ENCODE peak calls at places on chromosomes 16 and 17, in six cellular contexts. Z, U, E, O, X and K are unnamed samples.

GRCh38 chr16:53147500-53148065 is 92.8 kb downstream of the CHD9 start:
- DNase-seq in U (no peak), E (no peak), Z (no peak), O (no peak), X (no peak), K (peak; percentile 49)

GRCh38 chr16:12213180-12213579 is 236.6 kb downstream of the SNX29 start:
- DNase-seq in O (no peak), Z (no peak), U (no peak), E (no peak), X (no peak), K (no peak)

GRCh38 chr16:57994361-57994760 is 6.1 kb downstream of the ZNF319 start:
- DNase-seq in Z (no peak), U (no peak), O (no peak), E (no peak), X (no peak), K (no peak)

GRCh38 chr17:72479113-72479512 is 358.3 kb downstream of the SOX9 start:
- DNase-seq in Z (no peak), X (no peak), E (no peak), U (no peak), O (peak; percentile 41), K (peak; percentile 59)

GRCh38 chr17:34011599-34011998 is 243.5 kb upstream of the CCL2 start:
- DNase-seq in U (no peak), O (no peak), E (no peak), X (no peak), Z (no peak), K (no peak)

GRCh38 chr16:75121949-75122568 is 5.5 kb upstream of the LDHD start:
- DNase-seq in Z (no peak), O (peak; percentile 64), X (no peak), E (no peak), U (no peak), K (no peak)

GRCh38 chr16:87008664-87009063 is 308.5 kb downstream of the C16orf95 start:
- DNase-seq in U (no peak), E (no peak), Z (no peak), X (no peak), O (no peak), K (no peak)

GRCh38 chr17:32958418-32958817 is 30.5 kb downstream of the TMEM98 start:
- DNase-seq in E (no peak), U (no peak), O (no peak), Z (no peak), X (no peak), K (no peak)

GRCh38 chr17:50565559-50566350 is 5.2 kb downstream of the CACNA1G start:
- DNase-seq in E (no peak), U (no peak), X (peak; percentile 78), Z (no peak), O (no peak), K (no peak)

GRCh38 chr16:85798901-85799496 is 345 bp downstream of the EMC8 start:
- DNase-seq in X (no peak), Z (peak; percentile 29), E (no peak), U (peak; percentile 60), O (peak; percentile 50), K (no peak)

GRCh38 chr17:72788950-72789585 is 303.4 kb downstream of the SLC39A11 start:
- DNase-seq in Z (no peak), U (no peak), E (no peak), O (no peak), X (no peak), K (no peak)

GRCh38 chr16:11094075-11094593 is 149.8 kb downstream of the CLEC16A start:
- DNase-seq in U (peak; percentile 45), E (peak; percentile 43), O (peak; percentile 78), Z (no peak), X (no peak), K (no peak)

GRCh38 chr17:47847341-47848197 is 3.4 kb downstream of the SP6 start:
- DNase-seq in E (no peak), Z (no peak), X (no peak), O (no peak), U (peak; percentile 53), K (no peak)

GRCh38 chr16:88902744-88903143 is 36.3 kb upstream of the PABPN1L start:
- DNase-seq in U (no peak), Z (no peak), X (no peak), E (no peak), O (no peak), K (no peak)

GRCh38 chr17:14901376-14901775 is 363.8 kb downstream of the PMP22 start:
- DNase-seq in X (no peak), E (no peak), O (no peak), U (no peak), Z (no peak), K (no peak)